ENCODE peak calls at places on chromosomes 12 and 14, in four cellular contexts. One of them, this sample, is unnamed.

GRCh38 chr12:53325539-53326061 is 4.2 kb upstream of the AAAS start:
- DNase-seq in epithelial cell of esophagus: no peak
- DNase-seq in omental fat pad: no peak
- DNase-seq in GM12878: no peak
- DNase-seq in this sample: peak

GRCh38 chr14:101539929-101540328 is 21.4 kb upstream of the DIO3 start:
- DNase-seq in omental fat pad: no peak
- DNase-seq in GM12878: no peak
- DNase-seq in epithelial cell of esophagus: no peak
- DNase-seq in this sample: no peak

GRCh38 chr12:13437541-13437940 is 241.0 kb downstream of the EMP1 start:
- DNase-seq in epithelial cell of esophagus: no peak
- DNase-seq in GM12878: no peak
- DNase-seq in omental fat pad: no peak
- DNase-seq in this sample: no peak

GRCh38 chr14:87522575-87522974 is 470.4 kb downstream of the GALC start:
- DNase-seq in GM12878: no peak
- DNase-seq in omental fat pad: no peak
- DNase-seq in epithelial cell of esophagus: peak
- DNase-seq in this sample: no peak

GRCh38 chr14:22838631-22839041 is 2.3 kb downstream of the MMP14 start:
- DNase-seq in epithelial cell of esophagus: peak
- DNase-seq in GM12878: no peak
- DNase-seq in omental fat pad: no peak
- DNase-seq in this sample: no peak

GRCh38 chr14:22282429-22282828 is 306.6 kb downstream of the DAD1 start:
- DNase-seq in omental fat pad: no peak
- DNase-seq in GM12878: no peak
- DNase-seq in epithelial cell of esophagus: no peak
- DNase-seq in this sample: no peak

GRCh38 chr12:91620422-91620821 is 437.8 kb upstream of the DCN start:
- DNase-seq in epithelial cell of esophagus: no peak
- DNase-seq in GM12878: no peak
- DNase-seq in omental fat pad: no peak
- DNase-seq in this sample: no peak

GRCh38 chr14:77489051-77489450 is 9.6 kb downstream of the ISM2 start:
- DNase-seq in epithelial cell of esophagus: no peak
- DNase-seq in omental fat pad: no peak
- DNase-seq in GM12878: no peak
- DNase-seq in this sample: no peak

GRCh38 chr14:84065811-84066210 is 1464.1 kb upstream of the FLRT2 start:
- DNase-seq in GM12878: no peak
- DNase-seq in omental fat pad: no peak
- DNase-seq in epithelial cell of esophagus: peak
- DNase-seq in this sample: no peak

GRCh38 chr12:6831450-6831995 is 3.3 kb downstream of the P3H3 start:
- DNase-seq in epithelial cell of esophagus: no peak
- DNase-seq in GM12878: no peak
- DNase-seq in omental fat pad: no peak
- DNase-seq in this sample: no peak

GRCh38 chr14:93019367-93019843 is 96.3 kb downstream of the ITPK1 start:
- DNase-seq in epithelial cell of esophagus: no peak
- DNase-seq in omental fat pad: no peak
- DNase-seq in GM12878: no peak
- DNase-seq in this sample: no peak

GRCh38 chr12:5580911-5581488 is 149.1 kb downstream of the NTF3 start:
- DNase-seq in epithelial cell of esophagus: no peak
- DNase-seq in omental fat pad: no peak
- DNase-seq in GM12878: no peak
- DNase-seq in this sample: no peak

GRCh38 chr12:106248177-106248848 is 493 bp upstream of the CKAP4 start:
- DNase-seq in omental fat pad: peak
- DNase-seq in GM12878: no peak
- DNase-seq in epithelial cell of esophagus: peak
- DNase-seq in this sample: peak

GRCh38 chr14:64541261-64541970 is 875 bp downstream of the HSPA2 start:
- DNase-seq in epithelial cell of esophagus: no peak
- DNase-seq in GM12878: no peak
- DNase-seq in omental fat pad: no peak
- DNase-seq in this sample: no peak

GRCh38 chr14:100629098-100629497 is 41.9 kb upstream of the BEGAIN start:
- DNase-seq in epithelial cell of esophagus: no peak
- DNase-seq in omental fat pad: no peak
- DNase-seq in GM12878: no peak
- DNase-seq in this sample: no peak

GRCh38 chr12:5022465-5023061 is 21.1 kb upstream of the KCNA5 start:
- DNase-seq in omental fat pad: no peak
- DNase-seq in epithelial cell of esophagus: peak
- DNase-seq in GM12878: no peak
- DNase-seq in this sample: no peak

GRCh38 chr12:46933947-46934346 is 108.2 kb upstream of the SLC38A4 start:
- DNase-seq in GM12878: no peak
- DNase-seq in omental fat pad: no peak
- DNase-seq in epithelial cell of esophagus: peak
- DNase-seq in this sample: no peak

GRCh38 chr12:113940357-113940756 is 25.8 kb downstream of the RBM19 start:
- DNase-seq in omental fat pad: no peak
- DNase-seq in epithelial cell of esophagus: no peak
- DNase-seq in GM12878: no peak
- DNase-seq in this sample: no peak

GRCh38 chr12:94148841-94149780 is 734 bp downstream of the PLXNC1 start:
- DNase-seq in epithelial cell of esophagus: peak
- DNase-seq in omental fat pad: no peak
- DNase-seq in GM12878: no peak
- DNase-seq in this sample: peak

GRCh38 chr12:57521475-57522018 is 1.1 kb upstream of the MBD6 start:
- DNase-seq in omental fat pad: no peak
- DNase-seq in GM12878: no peak
- DNase-seq in epithelial cell of esophagus: peak
- DNase-seq in this sample: no peak

GRCh38 chr14:39179042-39179441 is 4.0 kb downstream of the PNN start:
- DNase-seq in GM12878: no peak
- DNase-seq in epithelial cell of esophagus: no peak
- DNase-seq in omental fat pad: no peak
- DNase-seq in this sample: no peak

GRCh38 chr14:28707814-28708213 is 58.8 kb upstream of the FOXG1 start:
- DNase-seq in epithelial cell of esophagus: peak
- DNase-seq in GM12878: no peak
- DNase-seq in omental fat pad: no peak
- DNase-seq in this sample: no peak

GRCh38 chr12:2982361-2982760 is 23.2 kb downstream of the TEAD4 start:
- DNase-seq in omental fat pad: no peak
- DNase-seq in GM12878: no peak
- DNase-seq in epithelial cell of esophagus: no peak
- DNase-seq in this sample: no peak

GRCh38 chr12:52319097-52319496 is 2.1 kb downstream of the KRT83 start:
- DNase-seq in epithelial cell of esophagus: no peak
- DNase-seq in GM12878: no peak
- DNase-seq in omental fat pad: no peak
- DNase-seq in this sample: no peak

GRCh38 chr14:39880106-39880695 is 448.0 kb upstream of the FBXO33 start:
- DNase-seq in epithelial cell of esophagus: no peak
- DNase-seq in omental fat pad: no peak
- DNase-seq in GM12878: no peak
- DNase-seq in this sample: no peak

GRCh38 chr14:97180304-97181200 is 383.4 kb downstream of the VRK1 start:
- DNase-seq in GM12878: no peak
- DNase-seq in epithelial cell of esophagus: peak
- DNase-seq in omental fat pad: no peak
- DNase-seq in this sample: no peak

GRCh38 chr12:56716933-56717880 is 7.9 kb downstream of the NACA start:
- DNase-seq in epithelial cell of esophagus: no peak
- DNase-seq in omental fat pad: no peak
- DNase-seq in GM12878: no peak
- DNase-seq in this sample: no peak

GRCh38 chr14:90444077-90444696 is 47.4 kb downstream of the CALM1 start:
- DNase-seq in epithelial cell of esophagus: peak
- DNase-seq in omental fat pad: no peak
- DNase-seq in GM12878: no peak
- DNase-seq in this sample: no peak

GRCh38 chr12:71684081-71684480 is 1.8 kb upstream of the TMEM19 start:
- DNase-seq in epithelial cell of esophagus: no peak
- DNase-seq in GM12878: no peak
- DNase-seq in omental fat pad: no peak
- DNase-seq in this sample: no peak

GRCh38 chr12:86777335-86777734 is 521.1 kb upstream of the MGAT4C start:
- DNase-seq in epithelial cell of esophagus: no peak
- DNase-seq in GM12878: no peak
- DNase-seq in omental fat pad: no peak
- DNase-seq in this sample: no peak

This sample was measured in GM06990.